ENCODE peak calls at places on chromosome 11, in ten cellular contexts. A is gastrocnemius medialis; H is CD4-positive, alpha-beta memory T cell; B is GM23248; K is testis; I is mesenchymal stem cell; M is suprapubic skin; L is vagina; U is heart left ventricle; T is ovary. Z is an unnamed sample.

GRCh38 chr11:36456136-36456535 is 53.9 kb downstream of the TRAF6 start:
- DNase-seq in A (no peak), H (no peak), B (no peak), K (no peak), I (no peak), M (no peak), L (no peak), U (no peak), T (no peak), Z (no peak)

GRCh38 chr11:24496728-24497396 is at the start of gene LUZP2:
- DNase-seq in A (no peak), H (no peak), B (peak; percentile 60), K (peak; percentile 21), I (peak; percentile 62), M (no peak), L (no peak), U (peak; percentile 25), T (no peak), Z (peak; percentile 64)

GRCh38 chr11:48047616-48048015 is 67.3 kb downstream of the PTPRJ start:
- DNase-seq in A (no peak), H (no peak), B (peak; percentile 70), K (no peak), I (peak; percentile 76), M (no peak), L (no peak), U (no peak), T (no peak), Z (no peak)

GRCh38 chr11:80613630-80614029 is 1172.8 kb upstream of the TENM4 start:
- DNase-seq in A (no peak), H (no peak), B (no peak), K (no peak), I (no peak), M (no peak), L (no peak), U (no peak), T (no peak), Z (no peak)

GRCh38 chr11:35747638-35748037 is 85.1 kb downstream of the TRIM44 start:
- DNase-seq in A (no peak), H (no peak), B (no peak), K (no peak), I (no peak), M (no peak), L (no peak), U (no peak), T (no peak), Z (no peak)

GRCh38 chr11:72236083-72236697 is 7.8 kb downstream of the PHOX2A start:
- DNase-seq in A (no peak), H (no peak), B (no peak), K (peak; percentile 8), I (peak; percentile 72), M (no peak), L (no peak), U (no peak), T (no peak), Z (no peak)

GRCh38 chr11:77506857-77507256 is 33.0 kb upstream of the PAK1 start:
- DNase-seq in A (no peak), H (no peak), B (no peak), K (no peak), I (no peak), M (no peak), L (no peak), U (no peak), T (no peak), Z (no peak)

GRCh38 chr11:72242141-72242540 is 1.8 kb downstream of the PHOX2A start:
- DNase-seq in A (no peak), H (no peak), B (no peak), K (no peak), I (no peak), M (no peak), L (no peak), U (no peak), T (no peak), Z (no peak)

GRCh38 chr11:14362613-14363012 is 3.6 kb upstream of the RRAS2 start:
- DNase-seq in A (peak; percentile 87), H (no peak), B (no peak), K (no peak), I (no peak), M (no peak), L (no peak), U (peak; percentile 50), T (no peak), Z (no peak)

GRCh38 chr11:44224867-44225501 is 85.0 kb downstream of the ALX4 start:
- DNase-seq in A (no peak), H (no peak), B (peak; percentile 57), K (no peak), I (no peak), M (no peak), L (no peak), U (no peak), T (no peak), Z (no peak)
- H3K4me1 ChIP-seq in A (peaks cover 13% of the 10 kb centered on the region), H (peaks cover 9% of the 10 kb centered on the region), B (peaks cover 52% of the 10 kb centered on the region), K (no peaks in the 10 kb centered on the region), I (peaks cover 7% of the 10 kb centered on the region), M (no peaks in the 10 kb centered on the region), L (peaks cover 5% of the 10 kb centered on the region), U (no peaks in the 10 kb centered on the region), T (no peaks in the 10 kb centered on the region), Z (no peaks in the 10 kb centered on the region)

GRCh38 chr11:3170756-3171670 is 5.9 kb upstream of the OSBPL5 start:
- DNase-seq in A (no peak), H (no peak), B (no peak), K (no peak), I (no peak), M (peak; percentile 58), L (no peak), U (peak; percentile 22), T (no peak), Z (no peak)

GRCh38 chr11:3169235-3169951 is 4.3 kb upstream of the OSBPL5 start:
- DNase-seq in A (peak; percentile 72), H (no peak), B (peak; percentile 91), K (peak; percentile 44), I (peak; percentile 81), M (peak; percentile 72), L (no peak), U (peak; percentile 63), T (no peak), Z (peak; percentile 73)

GRCh38 chr11:3167143-3168119 is 2.3 kb upstream of the OSBPL5 start:
- DNase-seq in A (no peak), H (no peak), B (no peak), K (no peak), I (no peak), M (no peak), L (no peak), U (peak; percentile 19), T (no peak), Z (no peak)

GRCh38 chr11:3171931-3172560 is 6.9 kb upstream of the OSBPL5 start:
- DNase-seq in A (no peak), H (no peak), B (no peak), K (no peak), I (no peak), M (peak; percentile 49), L (no peak), U (peak; percentile 11), T (no peak), Z (no peak)

DNA sequence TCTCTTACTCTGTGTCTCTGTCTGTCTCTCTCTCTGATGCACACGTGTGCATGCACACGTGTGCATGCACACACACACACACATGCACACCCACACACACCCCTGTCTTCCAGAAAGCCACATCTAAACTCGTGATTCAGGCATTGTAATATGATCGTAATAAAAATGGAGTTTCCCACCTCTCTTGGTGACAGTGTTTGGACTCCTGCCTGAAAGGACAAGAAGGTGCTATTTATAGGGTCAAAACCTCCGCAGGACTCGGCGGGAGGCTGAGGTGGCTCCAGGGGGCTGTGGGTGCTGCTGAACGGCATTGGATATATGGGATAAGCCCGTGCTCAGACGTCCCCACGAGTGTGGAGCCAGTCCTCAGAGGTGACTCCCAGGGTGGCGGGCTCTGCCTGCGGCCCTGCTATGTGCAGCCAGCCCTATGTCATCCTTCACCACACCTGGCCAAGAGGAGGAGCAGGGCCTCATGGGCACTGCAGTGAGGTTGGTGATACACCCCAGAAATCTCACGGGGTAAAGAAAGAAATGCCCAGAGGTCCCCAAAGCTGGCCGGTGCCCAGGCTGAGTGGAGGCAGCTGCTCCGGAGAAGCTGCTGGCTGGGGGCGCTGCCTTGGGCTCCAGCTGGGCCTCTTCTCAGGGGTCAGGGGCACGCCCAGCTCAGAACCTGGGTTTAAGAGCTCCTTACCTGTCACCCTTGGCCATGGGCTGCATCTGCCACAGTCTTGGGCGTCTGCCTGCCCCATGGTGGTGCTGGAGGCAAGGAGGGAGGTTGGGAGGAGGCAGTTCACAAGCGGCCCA is 5.0 kb upstream of the OSBPL5 start:
- DNase-seq in A (peak; percentile 51), H (no peak), B (no peak), K (no peak), I (no peak), M (peak; percentile 47), L (no peak), U (peak; percentile 34), T (no peak), Z (peak; percentile 70)
- H3K27ac ChIP-seq in A (peak overlapping the region; percentile 69), H (no peak overlapping the region), B (peak overlapping the region; percentile 70), K (no peak overlapping the region), I (no peak overlapping the region), M (no peak overlapping the region), L (peak overlapping the region; percentile 76), U (peak overlapping the region; percentile 67), T (no peak overlapping the region), Z (peak overlapping the region; percentile 70)

GRCh38 chr11:65314501-65315203 is at the start of gene CDC42EP2:
- DNase-seq in A (peak; percentile 83), H (peak; percentile 71), B (peak; percentile 94), K (peak; percentile 88), I (peak; percentile 90), M (peak; percentile 91), L (no peak), U (peak; percentile 90), T (peak; percentile 87), Z (peak; percentile 79)
- H3K4me1 ChIP-seq in A (peaks cover 18% of the 10 kb centered on the region), H (peaks cover 15% of the 10 kb centered on the region), B (peaks cover 27% of the 10 kb centered on the region), K (peaks cover 24% of the 10 kb centered on the region), I (peaks cover 22% of the 10 kb centered on the region), M (peaks cover 62% of the 10 kb centered on the region), L (peaks cover 76% of the 10 kb centered on the region), U (peaks cover 17% of the 10 kb centered on the region), T (peaks cover 15% of the 10 kb centered on the region), Z (peaks cover 36% of the 10 kb centered on the region)

GRCh38 chr11:10900686-10901415 is 43.0 kb upstream of the ZBED5 start:
- DNase-seq in A (peak; percentile 60), H (no peak), B (peak; percentile 54), K (no peak), I (peak; percentile 78), M (no peak), L (no peak), U (no peak), T (no peak), Z (no peak)

GRCh38 chr11:10906521-10906920 is 48.7 kb upstream of the ZBED5 start:
- DNase-seq in A (no peak), H (no peak), B (peak; percentile 70), K (no peak), I (peak; percentile 33), M (no peak), L (no peak), U (no peak), T (no peak), Z (no peak)

GRCh38 chr11:10902301-10902700 is 44.4 kb upstream of the ZBED5 start:
- DNase-seq in A (no peak), H (no peak), B (no peak), K (no peak), I (no peak), M (no peak), L (no peak), U (no peak), T (no peak), Z (no peak)

GRCh38 chr11:10899542-10899830 is 41.6 kb upstream of the ZBED5 start:
- DNase-seq in A (no peak), H (no peak), B (no peak), K (no peak), I (no peak), M (peak; percentile 83), L (peak; percentile 94), U (peak; percentile 81), T (peak; percentile 27), Z (peak; percentile 31)

GRCh38 chr11:10902756-10903155 is 44.9 kb upstream of the ZBED5 start:
- DNase-seq in A (no peak), H (no peak), B (no peak), K (no peak), I (no peak), M (no peak), L (no peak), U (no peak), T (no peak), Z (no peak)
- H3K27ac ChIP-seq in A (peak overlapping the region; percentile 88), H (no peak overlapping the region), B (no peak overlapping the region), K (no peak overlapping the region), I (no peak overlapping the region), M (peak overlapping the region; percentile 61), L (peak overlapping the region; percentile 45), U (no peak overlapping the region), T (no peak overlapping the region), Z (peak overlapping the region; percentile 92)

Z was measured in tibial artery.